ENCODE peak calls at places on chromosomes 1 and 21, in seven cellular contexts. G, I, W, A, L, D and X are unnamed samples. For H3K27me3 and H3K4me1, the result is how much of the 10 kb centered on the place peaks cover.

GRCh38 chr1:107952989-107953388 is 12.0 kb downstream of the VAV3 start:
- DNase-seq in G (no peak), I (no peak), W (no peak), A (no peak), L (no peak), D (no peak), X (no peak)

GRCh38 chr1:36178479-36179219 is 22.7 kb downstream of the MAP7D1 start:
- DNase-seq in G (peak), I (no peak), W (peak), A (peak), L (peak), D (peak), X (no peak)

GRCh38 chr1:236064674-236065508 is at the start of gene NID1:
- DNase-seq in G (peak), I (peak), W (peak), A (peak), L (peak), D (peak), X (peak)

GRCh38 chr1:224454337-224455055 is 19.9 kb upstream of the WDR26 start:
- DNase-seq in G (no peak), I (no peak), W (no peak), A (peak), L (peak), D (no peak), X (no peak)

GRCh38 chr21:26846036-26846931 is 1.1 kb upstream of the ADAMTS1 start:
- DNase-seq in G (peak), I (peak), W (peak), A (peak), L (peak), D (peak), X (no peak)

GRCh38 chr1:81654147-81654546 is 146.6 kb upstream of the ADGRL2 start:
- DNase-seq in G (no peak), I (no peak), W (no peak), A (no peak), L (no peak), D (no peak), X (no peak)

GRCh38 chr1:162319510-162320160 is 57.0 kb downstream of the SPATA46 start:
- DNase-seq in G (no peak), I (no peak), W (no peak), A (no peak), L (no peak), D (no peak), X (no peak)

GRCh38 chr1:11707621-11708276 is 16.2 kb downstream of the DRAXIN start:
- DNase-seq in G (peak), I (no peak), W (peak), A (no peak), L (peak), D (peak), X (no peak)

GRCh38 chr1:50048791-50049190 is 25.0 kb upstream of the AGBL4 start:
- DNase-seq in G (no peak), I (no peak), W (no peak), A (no peak), L (no peak), D (no peak), X (no peak)

GRCh38 chr1:228226956-228227791 is 19.3 kb downstream of the OBSCN start:
- DNase-seq in G (no peak), I (peak), W (no peak), A (peak), L (peak), D (no peak), X (no peak)

GRCh38 chr1:76425104-76425842 is 350.7 kb downstream of the ST6GALNAC3 start:
- DNase-seq in G (no peak), I (peak), W (no peak), A (no peak), L (no peak), D (no peak), X (no peak)
- H3K27ac ChIP-seq in G (no peak), I (no peak), W (no peak), A (no peak), L (no peak), D (no peak), X (no peak)

DNA sequence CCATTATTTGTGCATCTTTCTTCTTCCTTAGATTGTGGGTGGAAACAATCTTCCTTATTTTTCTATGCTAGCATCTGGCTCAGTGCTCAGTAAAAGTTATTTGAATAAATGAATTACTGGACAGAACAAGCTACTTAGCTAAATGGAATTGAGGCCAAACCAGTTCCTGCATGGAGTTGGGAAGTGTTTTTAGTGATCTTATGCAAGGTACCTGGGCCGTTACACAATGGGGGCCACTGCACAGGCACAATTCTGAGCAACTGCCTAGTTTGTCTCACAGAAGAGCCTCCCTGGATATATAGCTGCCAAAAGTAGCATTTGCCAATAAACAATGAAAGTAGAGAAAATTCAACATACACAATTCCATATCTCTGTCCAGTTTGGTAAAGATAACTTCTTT is 27.0 kb upstream of the SERBP1 start:
- DNase-seq in G (no peak), I (no peak), W (no peak), A (no peak), L (no peak), D (no peak), X (no peak)
- H3K27me3 ChIP-seq in G (under half), I (under half), W (under half), A (under half), L (under half), D (under half), X (under half)

GRCh38 chr1:93672069-93672468 is 9.6 kb downstream of the BCAR3 start:
- DNase-seq in G (peak), I (peak), W (peak), A (peak), L (peak), D (no peak), X (no peak)

GRCh38 chr1:93669369-93669768 is 12.3 kb downstream of the BCAR3 start:
- DNase-seq in G (no peak), I (no peak), W (no peak), A (no peak), L (no peak), D (no peak), X (no peak)

GRCh38 chr1:93668951-93669350 is 12.7 kb downstream of the BCAR3 start:
- DNase-seq in G (no peak), I (no peak), W (no peak), A (no peak), L (no peak), D (no peak), X (no peak)

GRCh38 chr1:93671090-93671743 is 10.4 kb downstream of the BCAR3 start:
- DNase-seq in G (no peak), I (no peak), W (no peak), A (no peak), L (no peak), D (no peak), X (no peak)

GRCh38 chr1:93670141-93670540 is 11.5 kb downstream of the BCAR3 start:
- DNase-seq in G (no peak), I (peak), W (peak), A (no peak), L (no peak), D (no peak), X (no peak)
- H3K4me1 ChIP-seq in G (under half), I (under half), W (half or more), A (under half), L (under half), D (half or more), X (under half)

GRCh38 chr1:53739109-53739681 is at the start of gene GLIS1:
- DNase-seq in G (peak), I (peak), W (peak), A (peak), L (peak), D (peak), X (no peak)
- H3K27ac ChIP-seq in G (no peak), I (peak), W (no peak), A (no peak), L (no peak), D (no peak), X (no peak)

GRCh38 chr1:213984387-213985180 is 3.2 kb upstream of the PROX1 start:
- DNase-seq in G (peak), I (no peak), W (no peak), A (no peak), L (no peak), D (no peak), X (no peak)

GRCh38 chr1:213985181-213986019 is 2.4 kb upstream of the PROX1 start:
- DNase-seq in G (peak), I (no peak), W (no peak), A (no peak), L (no peak), D (no peak), X (no peak)

GRCh38 chr1:213986925-213987250 is 885 bp upstream of the PROX1 start:
- DNase-seq in G (no peak), I (no peak), W (no peak), A (no peak), L (no peak), D (no peak), X (no peak)

GRCh38 chr1:213987422-213987875 is 324 bp upstream of the PROX1 start:
- DNase-seq in G (no peak), I (no peak), W (peak), A (no peak), L (no peak), D (peak), X (no peak)

GRCh38 chr1:213986020-213986924 is 1.5 kb upstream of the PROX1 start:
- DNase-seq in G (peak), I (no peak), W (no peak), A (no peak), L (no peak), D (no peak), X (no peak)
- H3K27me3 ChIP-seq in G (under half), I (half or more), W (under half), A (under half), L (half or more), D (under half), X (half or more)

GRCh38 chr1:109521465-109521951 is 12.0 kb upstream of the AMIGO1 start:
- DNase-seq in G (no peak), I (no peak), W (no peak), A (no peak), L (no peak), D (no peak), X (no peak)
- H3K4me1 ChIP-seq in G (under half), I (under half), W (under half), A (under half), L (under half), D (under half), X (under half)